ENCODE peak calls at places on chromosomes 3 and 15, in five cellular contexts. U, O, G, Z and M are unnamed samples.

GRCh38 chr3:171654809-171655208 is 155.5 kb downstream of the PLD1 start:
- DNase-seq in U (no peak), O (peak; percentile 61), G (peak; percentile 81), Z (no peak), M (no peak)

GRCh38 chr15:64622410-64623260 is 152.8 kb downstream of the RBPMS2 start:
- DNase-seq in U (no peak), O (no peak), G (no peak), Z (no peak), M (no peak)

GRCh38 chr3:117616213-117616612 is 906.6 kb downstream of the TUSC7 start:
- DNase-seq in U (no peak), O (no peak), G (no peak), Z (no peak), M (no peak)

GRCh38 chr3:15154326-15154725 is 51.7 kb upstream of the CAPN7 start:
- DNase-seq in U (no peak), O (no peak), G (no peak), Z (no peak), M (no peak)

GRCh38 chr15:63461230-63461629 is 43.2 kb upstream of the USP3 start:
- DNase-seq in U (no peak), O (no peak), G (no peak), Z (no peak), M (no peak)

GRCh38 chr3:23704316-23704715 is 101.4 kb upstream of the UBE2E1 start:
- DNase-seq in U (no peak), O (no peak), G (no peak), Z (no peak), M (no peak)

GRCh38 chr3:105883798-105884377 is 15.1 kb upstream of the CBLB start:
- DNase-seq in U (no peak), O (no peak), G (no peak), Z (no peak), M (no peak)

GRCh38 chr3:143222981-143223380 is 103.4 kb downstream of the CHST2 start:
- DNase-seq in U (no peak), O (no peak), G (no peak), Z (no peak), M (no peak)

GRCh38 chr15:74956648-74957300 is at the start of gene RPP25:
- DNase-seq in U (peak; percentile 93), O (peak; percentile 88), G (peak; percentile 90), Z (peak; percentile 88), M (peak; percentile 73)

GRCh38 chr3:133531981-133532380 is 41.5 kb upstream of the CDV3 start:
- DNase-seq in U (no peak), O (no peak), G (no peak), Z (no peak), M (no peak)
- H3K9me3 ChIP-seq in U (no peaks in the 10 kb centered on the region), O (no peaks in the 10 kb centered on the region), G (no peaks in the 10 kb centered on the region), Z (no peaks in the 10 kb centered on the region), M (no peaks in the 10 kb centered on the region)

DNA sequence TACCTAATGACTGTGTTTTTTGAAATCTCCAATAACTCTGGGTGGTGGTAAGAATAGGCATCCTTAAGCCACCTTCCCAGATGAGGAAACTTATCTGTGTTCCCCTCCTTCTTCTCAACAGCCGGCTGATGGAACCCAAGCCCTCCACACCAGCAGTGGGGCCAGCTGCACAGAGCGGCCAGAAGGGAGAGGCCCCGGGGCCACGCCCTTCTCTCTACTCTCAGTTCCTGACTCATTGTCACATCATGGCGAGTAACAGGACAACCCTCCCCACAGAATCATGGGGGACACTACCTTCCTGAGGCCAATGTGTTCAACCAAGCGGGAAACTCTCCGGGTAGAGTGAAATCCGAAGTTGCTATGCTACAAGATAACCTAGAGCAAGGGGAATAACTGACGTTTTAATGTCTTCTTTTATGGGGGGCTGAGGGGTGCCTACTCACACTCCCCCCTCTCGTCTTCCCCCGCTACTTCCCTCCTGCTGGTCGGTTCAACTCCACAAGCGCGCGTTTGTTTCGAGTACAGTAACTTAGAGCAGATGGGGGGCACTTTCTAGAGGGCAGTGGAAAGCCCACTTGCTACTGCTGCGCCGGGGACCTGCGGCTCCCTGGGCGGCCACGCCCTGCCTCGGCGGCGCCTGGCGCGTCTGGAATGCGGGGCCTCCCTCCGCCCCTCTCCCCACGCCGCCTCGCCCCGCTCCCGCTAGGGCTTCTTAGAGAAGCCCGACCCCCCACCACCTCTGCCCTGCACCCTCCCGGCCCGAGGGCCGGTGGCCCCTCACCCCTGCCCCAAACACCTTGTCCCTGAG is 618 bp downstream of the ANXA2 start:
- DNase-seq in U (peak; percentile 87), O (peak; percentile 53), G (peak; percentile 83), Z (no peak), M (peak; percentile 86)
- H3K4me1 ChIP-seq in U (no peaks in the 10 kb centered on the region), O (peaks cover 12% of the 10 kb centered on the region), G (peaks cover 3% of the 10 kb centered on the region), Z (peaks cover 7% of the 10 kb centered on the region), M (peaks cover 76% of the 10 kb centered on the region)

GRCh38 chr3:151384741-151385174 is at the start of gene P2RY12:
- DNase-seq in U (no peak), O (no peak), G (no peak), Z (no peak), M (no peak)
- H3K4me3 ChIP-seq in U (no peak within 1 kb of the TSS), O (peak within 1 kb of the TSS; percentile 25), G (peak within 1 kb of the TSS; percentile 13), Z (no peak within 1 kb of the TSS), M (no peak within 1 kb of the TSS)

DNA sequence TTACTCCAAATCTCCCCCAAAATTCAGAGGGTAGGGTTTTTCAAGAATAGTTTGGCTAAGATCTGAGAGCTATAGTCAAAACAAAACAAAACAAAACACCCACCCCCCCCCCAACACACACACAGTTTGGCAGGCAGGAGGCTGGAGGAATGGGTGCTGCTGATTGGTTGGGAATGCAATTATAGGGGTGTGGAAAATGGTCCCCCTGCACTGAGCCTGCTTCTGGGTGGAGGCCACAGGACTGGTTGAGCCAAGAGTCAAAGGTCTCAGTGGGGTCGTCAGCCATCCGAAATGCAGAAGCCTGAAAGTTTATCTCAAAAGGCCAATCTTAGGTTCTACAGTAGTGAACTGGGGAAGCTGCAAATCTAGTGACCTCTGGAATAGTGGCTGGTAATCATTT is 2.5 kb upstream of the HACD2 start:
- DNase-seq in U (no peak), O (no peak), G (no peak), Z (no peak), M (no peak)
- H3K9me3 ChIP-seq in U (no peaks in the 10 kb centered on the region), O (no peaks in the 10 kb centered on the region), G (no peaks in the 10 kb centered on the region), Z (peaks cover 55% of the 10 kb centered on the region), M (peaks cover 16% of the 10 kb centered on the region)

GRCh38 chr3:137948400-137949072 is 61.4 kb upstream of the CLDN18 start:
- DNase-seq in U (no peak), O (no peak), G (no peak), Z (no peak), M (no peak)
- H3K4me1 ChIP-seq in U (no peaks in the 10 kb centered on the region), O (no peaks in the 10 kb centered on the region), G (no peaks in the 10 kb centered on the region), Z (no peaks in the 10 kb centered on the region), M (no peaks in the 10 kb centered on the region)

DNA sequence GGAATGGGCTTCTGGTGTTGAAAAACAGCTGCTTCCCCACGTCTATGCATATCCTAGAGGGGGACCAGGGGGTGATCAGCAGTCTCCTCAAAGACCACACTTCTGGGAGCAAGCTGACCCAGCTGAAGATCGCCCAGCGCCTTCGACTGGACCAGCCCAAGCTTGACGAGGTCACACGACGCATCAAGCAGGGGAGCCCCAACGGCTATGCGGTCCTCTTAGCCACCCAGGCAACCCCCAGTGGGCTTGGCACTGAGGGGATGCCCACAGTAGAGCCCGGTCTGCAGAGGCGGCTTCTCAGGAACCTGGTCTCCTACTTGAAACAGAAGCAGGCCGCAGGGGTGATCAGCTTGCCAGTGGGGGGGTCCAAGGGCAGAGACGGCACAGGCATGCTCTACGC is 2.5 kb downstream of the RBM15B start:
- DNase-seq in U (peak; percentile 75), O (no peak), G (no peak), Z (no peak), M (peak; percentile 28)
- H3K4me3 ChIP-seq in U (no peak overlapping the region), O (no peak overlapping the region), G (no peak overlapping the region), Z (no peak overlapping the region), M (no peak overlapping the region)